ENCODE peak calls at places on chromosomes 13 and 19, in five cellular contexts. I, X, W, A and G are unnamed samples.

GRCh38 chr13:44969858-44970484 is 19.3 kb downstream of the NUFIP1 start:
- DNase-seq in W (peak; percentile 31), A (peak; percentile 87), X (peak; percentile 70), I (no peak), G (peak; percentile 66)

GRCh38 chr13:64446372-64446771 is 2783.8 kb downstream of the PCDH9 start:
- DNase-seq in I (no peak), X (no peak), A (peak; percentile 53), W (no peak), G (no peak)

GRCh38 chr19:49497047-49497789 is 984 bp downstream of the RPS11 start:
- DNase-seq in W (peak; percentile 37), X (peak; percentile 63), I (peak; percentile 54), A (peak; percentile 78), G (peak; percentile 65)

GRCh38 chr19:18293642-18294466 is 12.4 kb upstream of the JUND start:
- DNase-seq in X (no peak), A (peak; percentile 56), I (no peak), W (no peak), G (no peak)

GRCh38 chr13:99380921-99381645 is 73.9 kb upstream of the GPR183 start:
- DNase-seq in X (no peak), I (no peak), A (no peak), W (no peak), G (peak; percentile 2)

GRCh38 chr13:27147530-27148170 is 24.0 kb downstream of the USP12 start:
- DNase-seq in A (no peak), X (no peak), W (no peak), I (no peak), G (no peak)

GRCh38 chr13:67443901-67444300 is 213.8 kb upstream of the PCDH9 start:
- DNase-seq in A (no peak), I (no peak), X (no peak), W (no peak), G (no peak)

GRCh38 chr19:45396389-45397260 is 8.2 kb downstream of the PPP1R13L start:
- DNase-seq in X (no peak), W (no peak), I (no peak), A (no peak), G (no peak)

GRCh38 chr19:1590641-1591397 is 1.8 kb downstream of the MBD3 start:
- DNase-seq in X (peak; percentile 59), A (peak; percentile 61), W (no peak), I (peak; percentile 56), G (no peak)

GRCh38 chr19:29054886-29055675 is 157.9 kb downstream of the UQCRFS1 start:
- DNase-seq in A (no peak), I (no peak), W (no peak), X (no peak), G (no peak)

GRCh38 chr19:41299046-41299754 is 10.8 kb upstream of the CCDC97 start:
- DNase-seq in X (no peak), W (no peak), I (no peak), A (no peak), G (peak; percentile 11)

GRCh38 chr19:9165256-9165655 is 13.5 kb upstream of the OR7D2 start:
- DNase-seq in X (no peak), I (no peak), A (no peak), W (no peak), G (no peak)

GRCh38 chr13:110023729-110024645 is 237.6 kb upstream of the IRS2 start:
- DNase-seq in W (no peak), I (no peak), X (peak; percentile 61), A (no peak), G (peak; percentile 83)

GRCh38 chr19:29854033-29854432 is 42.2 kb downstream of the CCNE1 start:
- DNase-seq in X (no peak), I (no peak), W (no peak), A (no peak), G (no peak)

GRCh38 chr13:110135977-110136597 is 170.9 kb downstream of the COL4A1 start:
- DNase-seq in I (no peak), W (no peak), A (no peak), X (no peak), G (no peak)

GRCh38 chr13:114043421-114044053 is 69.7 kb upstream of the C13orf46 start:
- DNase-seq in I (peak; percentile 86), W (no peak), X (no peak), A (peak; percentile 56), G (peak; percentile 91)

GRCh38 chr19:14408641-14409120 is 10.5 kb downstream of the DDX39A start:
- DNase-seq in I (no peak), X (no peak), A (no peak), W (no peak), G (no peak)

GRCh38 chr19:491146-491741 is 5.0 kb upstream of the MADCAM1 start:
- DNase-seq in W (no peak), X (no peak), I (peak; percentile 60), A (peak; percentile 48), G (no peak)